ENCODE peak calls at places on chromosomes 11 and 22, in nine cellular contexts. One of them, this sample, is unnamed.

GRCh38 chr22:20141186-20142077 is 9.4 kb downstream of the CCDC188 start:
- DNase-seq in CD8-positive, alpha-beta T cell: no peak
- DNase-seq in cardiac muscle cell: no peak
- DNase-seq in GM12865: no peak
- DNase-seq in left ventricle myocardium inferior: no peak
- DNase-seq in bronchial epithelial cell: no peak
- DNase-seq in dorsolateral prefrontal cortex: no peak
- DNase-seq in neural progenitor cell: no peak
- DNase-seq in right lobe of liver: no peak
- DNase-seq in this sample: no peak

GRCh38 chr11:106088896-106089295 is 11.4 kb downstream of the AASDHPPT start:
- DNase-seq in CD8-positive, alpha-beta T cell: no peak
- DNase-seq in cardiac muscle cell: no peak
- DNase-seq in GM12865: no peak
- DNase-seq in left ventricle myocardium inferior: no peak
- DNase-seq in bronchial epithelial cell: peak; percentile 21
- DNase-seq in dorsolateral prefrontal cortex: no peak
- DNase-seq in neural progenitor cell: no peak
- DNase-seq in right lobe of liver: no peak
- DNase-seq in this sample: no peak

GRCh38 chr11:121479839-121480238 is 27.1 kb upstream of the SORL1-AS1 start:
- DNase-seq in CD8-positive, alpha-beta T cell: no peak
- DNase-seq in cardiac muscle cell: peak; percentile 24
- DNase-seq in GM12865: no peak
- DNase-seq in left ventricle myocardium inferior: no peak
- DNase-seq in bronchial epithelial cell: no peak
- DNase-seq in dorsolateral prefrontal cortex: no peak
- DNase-seq in neural progenitor cell: no peak
- DNase-seq in right lobe of liver: no peak
- DNase-seq in this sample: no peak

GRCh38 chr11:15114501-15115475 is at the start of gene INSC:
- DNase-seq in CD8-positive, alpha-beta T cell: no peak
- DNase-seq in cardiac muscle cell: peak; percentile 65
- DNase-seq in GM12865: no peak
- DNase-seq in left ventricle myocardium inferior: peak; percentile 18
- DNase-seq in bronchial epithelial cell: no peak
- DNase-seq in dorsolateral prefrontal cortex: no peak
- DNase-seq in neural progenitor cell: peak; percentile 79
- DNase-seq in right lobe of liver: no peak
- DNase-seq in this sample: no peak

GRCh38 chr11:116605543-116605942 is 167.2 kb downstream of the BUD13 start:
- DNase-seq in CD8-positive, alpha-beta T cell: no peak
- DNase-seq in cardiac muscle cell: peak; percentile 89
- DNase-seq in GM12865: peak; percentile 56
- DNase-seq in left ventricle myocardium inferior: no peak
- DNase-seq in bronchial epithelial cell: peak; percentile 26
- DNase-seq in dorsolateral prefrontal cortex: no peak
- DNase-seq in neural progenitor cell: peak; percentile 92
- DNase-seq in right lobe of liver: peak; percentile 62
- DNase-seq in this sample: peak; percentile 20

GRCh38 chr11:10305262-10305963 is 540 bp downstream of the ADM start:
- DNase-seq in CD8-positive, alpha-beta T cell: no peak
- DNase-seq in cardiac muscle cell: peak; percentile 70
- DNase-seq in GM12865: no peak
- DNase-seq in left ventricle myocardium inferior: peak; percentile 35
- DNase-seq in bronchial epithelial cell: no peak
- DNase-seq in dorsolateral prefrontal cortex: no peak
- DNase-seq in neural progenitor cell: peak; percentile 74
- DNase-seq in right lobe of liver: peak; percentile 79
- DNase-seq in this sample: peak; percentile 75

GRCh38 chr22:47094861-47095330 is 332.4 kb downstream of the TBC1D22A start:
- DNase-seq in CD8-positive, alpha-beta T cell: no peak
- DNase-seq in cardiac muscle cell: no peak
- DNase-seq in GM12865: no peak
- DNase-seq in left ventricle myocardium inferior: no peak
- DNase-seq in bronchial epithelial cell: peak; percentile 18
- DNase-seq in dorsolateral prefrontal cortex: no peak
- DNase-seq in neural progenitor cell: no peak
- DNase-seq in right lobe of liver: no peak
- DNase-seq in this sample: no peak

GRCh38 chr22:25896098-25896497 is 154.1 kb downstream of the MYO18B start:
- DNase-seq in CD8-positive, alpha-beta T cell: no peak
- DNase-seq in cardiac muscle cell: no peak
- DNase-seq in GM12865: peak; percentile 28
- DNase-seq in left ventricle myocardium inferior: no peak
- DNase-seq in bronchial epithelial cell: no peak
- DNase-seq in dorsolateral prefrontal cortex: no peak
- DNase-seq in neural progenitor cell: peak; percentile 16
- DNase-seq in right lobe of liver: no peak
- DNase-seq in this sample: no peak

GRCh38 chr11:34671117-34671516 is 50.2 kb downstream of the EHF start:
- DNase-seq in CD8-positive, alpha-beta T cell: no peak
- DNase-seq in cardiac muscle cell: no peak
- DNase-seq in GM12865: no peak
- DNase-seq in left ventricle myocardium inferior: no peak
- DNase-seq in bronchial epithelial cell: no peak
- DNase-seq in dorsolateral prefrontal cortex: no peak
- DNase-seq in neural progenitor cell: no peak
- DNase-seq in right lobe of liver: no peak
- DNase-seq in this sample: no peak

GRCh38 chr11:92765965-92766371 is 203.5 kb upstream of the MTNR1B start:
- DNase-seq in CD8-positive, alpha-beta T cell: no peak
- DNase-seq in cardiac muscle cell: no peak
- DNase-seq in GM12865: no peak
- DNase-seq in left ventricle myocardium inferior: peak; percentile 15
- DNase-seq in bronchial epithelial cell: no peak
- DNase-seq in dorsolateral prefrontal cortex: peak; percentile 43
- DNase-seq in neural progenitor cell: peak; percentile 65
- DNase-seq in right lobe of liver: peak; percentile 50
- DNase-seq in this sample: no peak

GRCh38 chr22:41830174-41830573 is 2.7 kb upstream of the SREBF2 start:
- DNase-seq in CD8-positive, alpha-beta T cell: no peak
- DNase-seq in cardiac muscle cell: no peak
- DNase-seq in GM12865: no peak
- DNase-seq in left ventricle myocardium inferior: no peak
- DNase-seq in bronchial epithelial cell: no peak
- DNase-seq in dorsolateral prefrontal cortex: no peak
- DNase-seq in neural progenitor cell: no peak
- DNase-seq in right lobe of liver: no peak
- DNase-seq in this sample: no peak

GRCh38 chr22:31192513-31192912 is 19.6 kb upstream of the LIMK2 start:
- DNase-seq in CD8-positive, alpha-beta T cell: no peak
- DNase-seq in cardiac muscle cell: no peak
- DNase-seq in GM12865: no peak
- DNase-seq in left ventricle myocardium inferior: no peak
- DNase-seq in bronchial epithelial cell: peak; percentile 72
- DNase-seq in dorsolateral prefrontal cortex: no peak
- DNase-seq in neural progenitor cell: no peak
- DNase-seq in right lobe of liver: no peak
- DNase-seq in this sample: no peak

GRCh38 chr11:17511571-17511970 is 32.6 kb downstream of the USH1C start:
- DNase-seq in CD8-positive, alpha-beta T cell: no peak
- DNase-seq in cardiac muscle cell: no peak
- DNase-seq in GM12865: no peak
- DNase-seq in left ventricle myocardium inferior: no peak
- DNase-seq in bronchial epithelial cell: no peak
- DNase-seq in dorsolateral prefrontal cortex: no peak
- DNase-seq in neural progenitor cell: no peak
- DNase-seq in right lobe of liver: no peak
- DNase-seq in this sample: no peak

GRCh38 chr11:2536440-2536989 is 91.7 kb downstream of the KCNQ1 start:
- DNase-seq in CD8-positive, alpha-beta T cell: no peak
- DNase-seq in cardiac muscle cell: no peak
- DNase-seq in GM12865: no peak
- DNase-seq in left ventricle myocardium inferior: no peak
- DNase-seq in bronchial epithelial cell: no peak
- DNase-seq in dorsolateral prefrontal cortex: peak; percentile 39
- DNase-seq in neural progenitor cell: no peak
- DNase-seq in right lobe of liver: peak; percentile 45
- DNase-seq in this sample: peak; percentile 56

GRCh38 chr22:29310863-29311339 is 4.5 kb downstream of the GAS2L1 start:
- DNase-seq in CD8-positive, alpha-beta T cell: peak; percentile 10
- DNase-seq in cardiac muscle cell: no peak
- DNase-seq in GM12865: peak; percentile 56
- DNase-seq in left ventricle myocardium inferior: peak; percentile 95
- DNase-seq in bronchial epithelial cell: peak; percentile 91
- DNase-seq in dorsolateral prefrontal cortex: peak; percentile 98
- DNase-seq in neural progenitor cell: peak; percentile 83
- DNase-seq in right lobe of liver: peak; percentile 93
- DNase-seq in this sample: peak; percentile 98

GRCh38 chr11:92540113-92540512 is 315.5 kb downstream of the FAT3 start:
- DNase-seq in CD8-positive, alpha-beta T cell: no peak
- DNase-seq in cardiac muscle cell: no peak
- DNase-seq in GM12865: no peak
- DNase-seq in left ventricle myocardium inferior: no peak
- DNase-seq in bronchial epithelial cell: no peak
- DNase-seq in dorsolateral prefrontal cortex: no peak
- DNase-seq in neural progenitor cell: no peak
- DNase-seq in right lobe of liver: no peak
- DNase-seq in this sample: no peak

GRCh38 chr11:114219559-114220349 is 76.4 kb upstream of the NNMT start:
- DNase-seq in CD8-positive, alpha-beta T cell: no peak
- DNase-seq in cardiac muscle cell: peak; percentile 78
- DNase-seq in GM12865: no peak
- DNase-seq in left ventricle myocardium inferior: no peak
- DNase-seq in bronchial epithelial cell: no peak
- DNase-seq in dorsolateral prefrontal cortex: no peak
- DNase-seq in neural progenitor cell: peak; percentile 81
- DNase-seq in right lobe of liver: no peak
- DNase-seq in this sample: no peak

GRCh38 chr11:10900686-10901415 is 43.0 kb upstream of the ZBED5 start:
- DNase-seq in CD8-positive, alpha-beta T cell: no peak
- DNase-seq in cardiac muscle cell: peak; percentile 19
- DNase-seq in GM12865: no peak
- DNase-seq in left ventricle myocardium inferior: no peak
- DNase-seq in bronchial epithelial cell: peak; percentile 81
- DNase-seq in dorsolateral prefrontal cortex: no peak
- DNase-seq in neural progenitor cell: no peak
- DNase-seq in right lobe of liver: no peak
- DNase-seq in this sample: no peak

GRCh38 chr11:76169473-76169881 is 36.8 kb downstream of the WNT11 start:
- DNase-seq in CD8-positive, alpha-beta T cell: no peak
- DNase-seq in cardiac muscle cell: no peak
- DNase-seq in GM12865: peak; percentile 80
- DNase-seq in left ventricle myocardium inferior: no peak
- DNase-seq in bronchial epithelial cell: no peak
- DNase-seq in dorsolateral prefrontal cortex: no peak
- DNase-seq in neural progenitor cell: no peak
- DNase-seq in right lobe of liver: no peak
- DNase-seq in this sample: no peak

GRCh38 chr11:126647735-126648134 is 292.2 kb downstream of the ST3GAL4 start:
- DNase-seq in CD8-positive, alpha-beta T cell: no peak
- DNase-seq in cardiac muscle cell: no peak
- DNase-seq in GM12865: no peak
- DNase-seq in left ventricle myocardium inferior: no peak
- DNase-seq in bronchial epithelial cell: peak; percentile 59
- DNase-seq in dorsolateral prefrontal cortex: no peak
- DNase-seq in neural progenitor cell: peak; percentile 30
- DNase-seq in right lobe of liver: no peak
- DNase-seq in this sample: no peak
- TF ChIP-seq CTCF in CD8-positive, alpha-beta T cell: no peak
- TF ChIP-seq CTCF in cardiac muscle cell: no peak
- TF ChIP-seq CTCF in GM12865: no peak
- TF ChIP-seq CTCF in left ventricle myocardium inferior: no peak
- TF ChIP-seq CTCF in bronchial epithelial cell: no peak
- TF ChIP-seq CTCF in dorsolateral prefrontal cortex: no peak
- TF ChIP-seq CTCF in neural progenitor cell: no peak
- TF ChIP-seq CTCF in right lobe of liver: no peak
- TF ChIP-seq CTCF in this sample: no peak

GRCh38 chr22:46053563-46054090 is 76.7 kb upstream of the WNT7B start:
- DNase-seq in CD8-positive, alpha-beta T cell: peak; percentile 47
- DNase-seq in cardiac muscle cell: no peak
- DNase-seq in GM12865: peak; percentile 30
- DNase-seq in left ventricle myocardium inferior: peak; percentile 82
- DNase-seq in bronchial epithelial cell: no peak
- DNase-seq in dorsolateral prefrontal cortex: peak; percentile 79
- DNase-seq in neural progenitor cell: no peak
- DNase-seq in right lobe of liver: peak; percentile 90
- DNase-seq in this sample: peak; percentile 93
- H3K4me3 ChIP-seq in CD8-positive, alpha-beta T cell: peak overlapping the region; percentile 78
- H3K4me3 ChIP-seq in cardiac muscle cell: no peak overlapping the region
- H3K4me3 ChIP-seq in GM12865: peak overlapping the region; percentile 31
- H3K4me3 ChIP-seq in left ventricle myocardium inferior: peak overlapping the region; percentile 84
- H3K4me3 ChIP-seq in bronchial epithelial cell: peak overlapping the region; percentile 70
- H3K4me3 ChIP-seq in dorsolateral prefrontal cortex: peak overlapping the region; percentile 59
- H3K4me3 ChIP-seq in neural progenitor cell: no peak overlapping the region
- H3K4me3 ChIP-seq in right lobe of liver: peak overlapping the region; percentile 72
- H3K4me3 ChIP-seq in this sample: peak overlapping the region; percentile 86

GRCh38 chr11:36540998-36541397 is 26.8 kb upstream of the RAG1 start:
- DNase-seq in CD8-positive, alpha-beta T cell: no peak
- DNase-seq in cardiac muscle cell: peak; percentile 9
- DNase-seq in GM12865: peak; percentile 77
- DNase-seq in left ventricle myocardium inferior: peak; percentile 35
- DNase-seq in bronchial epithelial cell: peak; percentile 66
- DNase-seq in dorsolateral prefrontal cortex: no peak
- DNase-seq in neural progenitor cell: peak; percentile 61
- DNase-seq in right lobe of liver: peak; percentile 57
- DNase-seq in this sample: no peak
- TF ChIP-seq CTCF in CD8-positive, alpha-beta T cell: no peak
- TF ChIP-seq CTCF in cardiac muscle cell: peak; percentile 30
- TF ChIP-seq CTCF in GM12865: peak; percentile 49
- TF ChIP-seq CTCF in left ventricle myocardium inferior: peak; percentile 65
- TF ChIP-seq CTCF in bronchial epithelial cell: peak; percentile 46
- TF ChIP-seq CTCF in dorsolateral prefrontal cortex: peak; percentile 48
- TF ChIP-seq CTCF in neural progenitor cell: peak; percentile 43
- TF ChIP-seq CTCF in right lobe of liver: peak; percentile 43
- TF ChIP-seq CTCF in this sample: no peak

GRCh38 chr11:20162340-20162739 is 2.1 kb upstream of the DBX1 start:
- DNase-seq in CD8-positive, alpha-beta T cell: no peak
- DNase-seq in cardiac muscle cell: no peak
- DNase-seq in GM12865: no peak
- DNase-seq in left ventricle myocardium inferior: no peak
- DNase-seq in bronchial epithelial cell: no peak
- DNase-seq in dorsolateral prefrontal cortex: no peak
- DNase-seq in neural progenitor cell: peak; percentile 54
- DNase-seq in right lobe of liver: no peak
- DNase-seq in this sample: no peak

GRCh38 chr11:20161923-20162322 is 1.6 kb upstream of the DBX1 start:
- DNase-seq in CD8-positive, alpha-beta T cell: no peak
- DNase-seq in cardiac muscle cell: no peak
- DNase-seq in GM12865: no peak
- DNase-seq in left ventricle myocardium inferior: no peak
- DNase-seq in bronchial epithelial cell: no peak
- DNase-seq in dorsolateral prefrontal cortex: no peak
- DNase-seq in neural progenitor cell: peak; percentile 29
- DNase-seq in right lobe of liver: no peak
- DNase-seq in this sample: no peak

GRCh38 chr11:20159680-20160381 is 444 bp downstream of the DBX1 start:
- DNase-seq in CD8-positive, alpha-beta T cell: no peak
- DNase-seq in cardiac muscle cell: no peak
- DNase-seq in GM12865: no peak
- DNase-seq in left ventricle myocardium inferior: no peak
- DNase-seq in bronchial epithelial cell: no peak
- DNase-seq in dorsolateral prefrontal cortex: no peak
- DNase-seq in neural progenitor cell: peak; percentile 36
- DNase-seq in right lobe of liver: no peak
- DNase-seq in this sample: no peak

GRCh38 chr11:20161230-20161918 is 1.1 kb upstream of the DBX1 start:
- DNase-seq in CD8-positive, alpha-beta T cell: no peak
- DNase-seq in cardiac muscle cell: peak; percentile 64
- DNase-seq in GM12865: no peak
- DNase-seq in left ventricle myocardium inferior: no peak
- DNase-seq in bronchial epithelial cell: no peak
- DNase-seq in dorsolateral prefrontal cortex: no peak
- DNase-seq in neural progenitor cell: peak; percentile 68
- DNase-seq in right lobe of liver: no peak
- DNase-seq in this sample: no peak

GRCh38 chr11:20160425-20161229 is at the start of gene DBX1:
- DNase-seq in CD8-positive, alpha-beta T cell: no peak
- DNase-seq in cardiac muscle cell: no peak
- DNase-seq in GM12865: no peak
- DNase-seq in left ventricle myocardium inferior: no peak
- DNase-seq in bronchial epithelial cell: no peak
- DNase-seq in dorsolateral prefrontal cortex: no peak
- DNase-seq in neural progenitor cell: peak; percentile 30
- DNase-seq in right lobe of liver: no peak
- DNase-seq in this sample: no peak
- H3K4me3 ChIP-seq in CD8-positive, alpha-beta T cell: no peak within 1 kb of the TSS
- H3K4me3 ChIP-seq in cardiac muscle cell: no peak within 1 kb of the TSS
- H3K4me3 ChIP-seq in GM12865: no peak within 1 kb of the TSS
- H3K4me3 ChIP-seq in left ventricle myocardium inferior: no peak within 1 kb of the TSS
- H3K4me3 ChIP-seq in bronchial epithelial cell: no peak within 1 kb of the TSS
- H3K4me3 ChIP-seq in dorsolateral prefrontal cortex: no peak within 1 kb of the TSS
- H3K4me3 ChIP-seq in neural progenitor cell: peak within 1 kb of the TSS; percentile 65
- H3K4me3 ChIP-seq in right lobe of liver: no peak within 1 kb of the TSS
- H3K4me3 ChIP-seq in this sample: no peak within 1 kb of the TSS

This sample was measured in sigmoid colon.